ENCODE peak calls at places on chromosomes 5 and 9, in nine cellular contexts. W is coronary artery, V is cardiac fibroblast, U is B cell, H is heart right ventricle, X is nephron progenitor cell, L is D721Med, I is spleen, G is gastrocnemius medialis. F is an unnamed sample.

GRCh38 chr9:135649508-135649907 is 10.2 kb upstream of the GLT6D1 start:
- DNase-seq in W (no peak), V (no peak), U (no peak), H (no peak), X (no peak), L (no peak), I (no peak), G (no peak), F (no peak)

GRCh38 chr9:109487247-109487646 is 10.9 kb downstream of the PTPN3 start:
- DNase-seq in W (no peak), V (no peak), U (no peak), H (no peak), X (no peak), L (no peak), I (no peak), G (no peak), F (no peak)

GRCh38 chr9:105206821-105207699 is 37.4 kb upstream of the SLC44A1 start:
- DNase-seq in W (no peak), V (peak), U (no peak), H (no peak), X (no peak), L (no peak), I (no peak), G (peak), F (no peak)

GRCh38 chr5:180155331-180155881 is 53.6 kb downstream of the RASGEF1C start:
- DNase-seq in W (no peak), V (no peak), U (peak), H (no peak), X (no peak), L (peak), I (no peak), G (no peak), F (no peak)

GRCh38 chr9:130450344-130451003 is 5.7 kb downstream of the ASS1 start:
- DNase-seq in W (no peak), V (no peak), U (no peak), H (no peak), X (no peak), L (no peak), I (no peak), G (no peak), F (no peak)

GRCh38 chr9:132497731-132498130 is 84.7 kb upstream of the BARHL1 start:
- DNase-seq in W (no peak), V (no peak), U (no peak), H (no peak), X (no peak), L (no peak), I (no peak), G (no peak), F (no peak)

GRCh38 chr5:174575043-174575442 is 149.3 kb upstream of the MSX2 start:
- DNase-seq in W (no peak), V (no peak), U (no peak), H (no peak), X (no peak), L (no peak), I (no peak), G (no peak), F (no peak)

GRCh38 chr5:139147743-139148079 is 50.5 kb downstream of the SIL1 start:
- DNase-seq in W (no peak), V (peak), U (no peak), H (peak), X (no peak), L (no peak), I (no peak), G (peak), F (no peak)

GRCh38 chr5:81232449-81233079 is 558 bp upstream of the CKMT2 start:
- DNase-seq in W (peak), V (peak), U (no peak), H (peak), X (no peak), L (no peak), I (no peak), G (peak), F (no peak)

GRCh38 chr9:121246821-121247511 is 21.0 kb upstream of the GSN start:
- DNase-seq in W (no peak), V (peak), U (no peak), H (no peak), X (no peak), L (no peak), I (no peak), G (peak), F (no peak)

GRCh38 chr9:91426123-91426745 is 2.6 kb upstream of the NFIL3 start:
- DNase-seq in W (no peak), V (peak), U (peak), H (no peak), X (no peak), L (no peak), I (no peak), G (no peak), F (no peak)

GRCh38 chr9:131627846-131628820 is 82.8 kb downstream of the PRRT1B start:
- DNase-seq in W (peak), V (peak), U (peak), H (no peak), X (no peak), L (no peak), I (peak), G (peak), F (peak)

GRCh38 chr9:132241840-132242620 is 80.2 kb downstream of the NTNG2 start:
- DNase-seq in W (peak), V (peak), U (peak), H (peak), X (peak), L (no peak), I (peak), G (no peak), F (peak)

GRCh38 chr5:58122157-58122556 is 337.7 kb downstream of the PLK2 start:
- DNase-seq in W (no peak), V (no peak), U (no peak), H (no peak), X (no peak), L (no peak), I (no peak), G (no peak), F (no peak)

GRCh38 chr5:150153957-150154617 is 1.6 kb downstream of the PDGFRB start:
- DNase-seq in W (no peak), V (peak), U (no peak), H (peak), X (no peak), L (no peak), I (no peak), G (no peak), F (peak)

GRCh38 chr9:14256588-14256987 is 57.4 kb downstream of the NFIB start:
- DNase-seq in W (no peak), V (peak), U (no peak), H (no peak), X (no peak), L (no peak), I (no peak), G (peak), F (no peak)

GRCh38 chr9:21576331-21577189 is 94.4 kb upstream of the IFNE start:
- DNase-seq in W (no peak), V (peak), U (no peak), H (no peak), X (no peak), L (no peak), I (no peak), G (no peak), F (peak)

GRCh38 chr9:87445646-87446045 is 52.0 kb upstream of the DAPK1 start:
- DNase-seq in W (no peak), V (peak), U (peak), H (no peak), X (peak), L (no peak), I (no peak), G (peak), F (peak)

GRCh38 chr9:26219961-26220360 is 541.7 kb upstream of the TUSC1 start:
- DNase-seq in W (no peak), V (no peak), U (no peak), H (no peak), X (no peak), L (no peak), I (no peak), G (no peak), F (no peak)

GRCh38 chr9:132798817-132799790 is 79.0 kb downstream of the AK8 start:
- DNase-seq in W (no peak), V (peak), U (no peak), H (no peak), X (no peak), L (no peak), I (no peak), G (no peak), F (no peak)

GRCh38 chr5:173711466-173711865 is 95.0 kb upstream of the BOD1 start:
- DNase-seq in W (no peak), V (no peak), U (no peak), H (no peak), X (no peak), L (no peak), I (no peak), G (no peak), F (no peak)

GRCh38 chr9:96176901-96177718 is 124.9 kb downstream of the HSD17B3 start:
- DNase-seq in W (no peak), V (no peak), U (no peak), H (no peak), X (peak), L (peak), I (no peak), G (no peak), F (no peak)

GRCh38 chr5:137760294-137761019 is 6.3 kb upstream of the HNRNPA0 start:
- DNase-seq in W (no peak), V (no peak), U (no peak), H (no peak), X (no peak), L (no peak), I (no peak), G (no peak), F (no peak)

GRCh38 chr5:86890375-86890774 is 272.6 kb downstream of the COX7C start:
- DNase-seq in W (no peak), V (no peak), U (no peak), H (no peak), X (no peak), L (no peak), I (no peak), G (no peak), F (no peak)

GRCh38 chr9:105608685-105609598 is 51.0 kb downstream of the FKTN start:
- DNase-seq in W (no peak), V (peak), U (peak), H (no peak), X (no peak), L (no peak), I (no peak), G (no peak), F (no peak)

GRCh38 chr9:6230037-6230778 is 14.6 kb downstream of the IL33 start:
- DNase-seq in W (no peak), V (peak), U (no peak), H (no peak), X (no peak), L (no peak), I (no peak), G (no peak), F (no peak)

GRCh38 chr9:108688051-108688450 is 167.7 kb downstream of the ACTL7B start:
- DNase-seq in W (no peak), V (no peak), U (no peak), H (no peak), X (no peak), L (no peak), I (no peak), G (no peak), F (no peak)

GRCh38 chr5:153425914-153426313 is 64.6 kb upstream of the GRIA1 start:
- DNase-seq in W (no peak), V (no peak), U (no peak), H (no peak), X (no peak), L (no peak), I (no peak), G (no peak), F (peak)

GRCh38 chr5:124651663-124652513 is 94.6 kb downstream of the ZNF608 start:
- DNase-seq in W (peak), V (peak), U (peak), H (peak), X (peak), L (peak), I (peak), G (peak), F (peak)

GRCh38 chr9:117494401-117495130 is 79.7 kb upstream of the ASTN2 start:
- DNase-seq in W (no peak), V (no peak), U (no peak), H (no peak), X (no peak), L (no peak), I (no peak), G (no peak), F (no peak)

GRCh38 chr9:133531293-133531692 is 3.2 kb upstream of the ADAMTSL2 start:
- DNase-seq in W (no peak), V (no peak), U (no peak), H (no peak), X (no peak), L (no peak), I (no peak), G (no peak), F (no peak)

GRCh38 chr9:37908698-37909186 is 4.8 kb upstream of the SLC25A51 start:
- DNase-seq in W (peak), V (peak), U (no peak), H (no peak), X (no peak), L (no peak), I (peak), G (no peak), F (no peak)

GRCh38 chr5:108459661-108460170 is 77.8 kb upstream of the FBXL17 start:
- DNase-seq in W (no peak), V (no peak), U (no peak), H (no peak), X (no peak), L (no peak), I (no peak), G (no peak), F (no peak)

GRCh38 chr5:172858990-172859811 is 25.1 kb downstream of the ERGIC1 start:
- DNase-seq in W (peak), V (peak), U (no peak), H (peak), X (no peak), L (no peak), I (no peak), G (peak), F (no peak)

GRCh38 chr9:75628952-75629351 is 261.5 kb upstream of the PCSK5 start:
- DNase-seq in W (no peak), V (no peak), U (no peak), H (no peak), X (no peak), L (no peak), I (no peak), G (no peak), F (no peak)

GRCh38 chr5:11050596-11051304 is 289.7 kb upstream of the DAP start:
- DNase-seq in W (no peak), V (no peak), U (no peak), H (no peak), X (no peak), L (no peak), I (no peak), G (no peak), F (no peak)

GRCh38 chr5:138353550-138353893 is 1.0 kb downstream of the KDM3B start:
- DNase-seq in W (no peak), V (no peak), U (no peak), H (no peak), X (no peak), L (no peak), I (no peak), G (no peak), F (peak)

GRCh38 chr9:134099123-134099761 is 31.4 kb upstream of the BRD3 start:
- DNase-seq in W (no peak), V (peak), U (peak), H (no peak), X (peak), L (peak), I (no peak), G (peak), F (peak)

GRCh38 chr9:12813960-12814876 is 39.4 kb downstream of the LURAP1L start:
- DNase-seq in W (peak), V (peak), U (no peak), H (peak), X (no peak), L (no peak), I (no peak), G (peak), F (no peak)

DNA sequence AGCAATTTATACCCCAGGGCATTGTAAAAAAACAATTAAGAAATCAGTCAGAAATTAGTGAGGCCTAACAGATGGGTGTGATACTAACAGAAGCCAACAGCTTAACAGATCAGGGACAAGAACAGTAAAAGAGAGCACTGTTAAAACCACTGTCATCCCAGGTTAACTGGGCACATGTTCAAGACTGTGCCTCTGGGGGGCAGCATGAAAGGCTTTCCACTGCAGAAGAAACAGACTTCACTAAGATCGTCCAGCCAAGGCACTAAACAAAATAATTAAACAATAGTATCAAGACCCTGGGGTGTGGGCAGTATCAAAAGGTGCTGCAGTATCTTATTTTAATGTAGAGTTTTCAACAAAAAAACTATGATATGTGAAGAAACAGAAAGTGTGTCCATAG is 43.5 kb downstream of the FBN2 start:
- DNase-seq in W (no peak), V (no peak), U (no peak), H (no peak), X (no peak), L (no peak), I (no peak), G (no peak), F (no peak)
- TF ChIP-seq CTCF in W (no peak), V (peak), U (no peak), H (no peak), X (no peak), L (peak), I (no peak), G (no peak), F (no peak)

GRCh38 chr5:78364005-78364404 is 3.6 kb downstream of the SCAMP1 start:
- DNase-seq in W (no peak), V (peak), U (no peak), H (no peak), X (no peak), L (no peak), I (no peak), G (no peak), F (no peak)

GRCh38 chr5:78360674-78361225 is 333 bp downstream of the SCAMP1 start:
- DNase-seq in W (peak), V (no peak), U (peak), H (peak), X (peak), L (no peak), I (peak), G (peak), F (peak)

GRCh38 chr5:78362220-78362619 is 1.8 kb downstream of the SCAMP1 start:
- DNase-seq in W (no peak), V (no peak), U (no peak), H (no peak), X (no peak), L (no peak), I (no peak), G (no peak), F (no peak)

GRCh38 chr5:78359831-78360673 is at the start of gene SCAMP1:
- DNase-seq in W (peak), V (peak), U (peak), H (peak), X (peak), L (peak), I (peak), G (peak), F (peak)

DNA sequence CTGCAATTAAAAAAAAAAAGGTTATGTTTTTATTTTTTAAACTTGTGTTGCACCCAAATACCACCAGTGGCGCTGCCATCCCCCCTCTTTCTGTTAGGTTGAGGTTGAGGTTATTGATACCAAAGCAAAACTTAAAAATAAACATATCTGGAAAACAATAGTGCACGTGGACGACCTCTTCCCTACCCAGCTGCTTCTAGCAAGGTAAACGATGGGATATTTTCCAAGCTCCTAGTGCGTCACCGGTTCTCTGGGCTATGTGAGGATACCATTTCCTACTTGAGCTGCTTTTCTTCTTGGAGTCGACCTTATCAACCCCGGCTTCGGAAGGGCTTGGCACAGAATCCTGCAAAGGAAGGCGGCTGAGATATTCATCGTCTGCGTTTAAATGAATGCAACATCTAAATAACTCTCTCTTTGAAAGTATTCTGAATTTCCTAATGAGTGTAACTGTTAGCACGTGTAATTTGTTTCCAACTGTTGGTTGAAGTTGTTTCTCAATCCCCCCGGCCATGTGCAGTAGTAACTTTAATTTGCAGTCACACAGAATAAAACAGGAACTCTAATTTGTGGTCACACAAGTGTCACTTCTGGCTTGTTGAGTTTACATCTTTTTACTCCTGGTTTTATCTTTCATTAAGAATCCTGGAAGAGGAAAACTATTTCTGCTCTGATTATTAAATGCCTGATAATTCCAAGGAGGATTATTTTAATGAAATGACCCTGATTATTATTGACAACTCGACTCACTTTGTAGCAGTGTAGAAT is 993 bp downstream of the SCAMP1 start:
- DNase-seq in W (no peak), V (peak), U (peak), H (peak), X (peak), L (no peak), I (no peak), G (peak), F (no peak)
- TF ChIP-seq CTCF in W (no peak), V (peak), U (peak), H (no peak), X (no peak), L (no peak), I (peak), G (no peak), F (peak)

GRCh38 chr9:81848472-81848871 is 79.8 kb upstream of the SPATA31D4 start:
- DNase-seq in W (no peak), V (peak), U (no peak), H (no peak), X (no peak), L (no peak), I (no peak), G (no peak), F (no peak)
- TF ChIP-seq CTCF in W (peak), V (peak), U (no peak), H (peak), X (no peak), L (peak), I (peak), G (no peak), F (no peak)

GRCh38 chr5:134554319-134555222 is 29.1 kb downstream of the JADE2 start:
- DNase-seq in W (no peak), V (peak), U (peak), H (peak), X (no peak), L (no peak), I (no peak), G (peak), F (peak)
- TF ChIP-seq CTCF in W (no peak), V (peak), U (no peak), H (no peak), X (no peak), L (no peak), I (peak), G (no peak), F (no peak)

DNA sequence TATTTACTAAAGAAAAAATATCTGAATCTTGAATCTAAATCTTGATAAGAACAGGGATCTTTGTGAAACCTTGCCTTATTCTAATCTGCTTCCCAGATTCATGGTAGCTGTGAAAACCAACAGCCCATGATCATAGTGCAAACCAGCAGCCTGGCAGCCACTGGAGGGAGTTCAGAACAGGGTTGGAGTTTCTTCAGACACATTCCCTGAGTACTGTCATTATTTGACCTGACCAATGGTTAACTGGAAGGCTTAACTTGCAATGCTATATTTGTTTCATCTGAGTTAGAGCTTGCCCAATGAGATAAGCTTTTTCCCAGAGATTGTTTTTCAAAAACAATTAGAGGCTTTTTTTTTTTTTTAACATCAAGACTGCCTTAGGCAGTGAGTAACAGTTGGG is 47.8 kb downstream of the LOX start:
- DNase-seq in W (no peak), V (peak), U (no peak), H (no peak), X (no peak), L (no peak), I (no peak), G (no peak), F (no peak)
- TF ChIP-seq CTCF in W (no peak), V (no peak), U (no peak), H (no peak), X (no peak), L (no peak), I (no peak), G (no peak), F (no peak)

DNA sequence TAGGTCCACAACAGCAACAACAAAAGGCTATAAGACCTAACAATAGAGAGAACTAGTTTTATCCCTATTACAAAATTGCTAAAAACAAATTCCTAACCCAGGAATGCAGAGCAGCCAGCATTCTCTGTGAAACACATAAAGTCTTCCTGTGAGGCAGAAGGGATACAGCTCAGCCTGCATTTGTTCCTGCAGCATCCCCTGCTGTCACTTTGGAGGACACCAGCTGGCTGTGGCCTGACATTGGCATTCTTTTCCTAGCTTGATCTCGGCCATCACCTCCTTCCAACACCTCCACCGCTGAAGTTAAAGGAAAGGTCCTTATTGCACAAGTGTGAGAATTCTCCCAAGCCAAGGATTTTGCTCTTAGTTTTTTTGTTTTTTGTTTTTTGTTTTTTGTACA is 186.1 kb downstream of the SNCAIP start:
- DNase-seq in W (no peak), V (peak), U (no peak), H (no peak), X (peak), L (no peak), I (no peak), G (no peak), F (no peak)
- TF ChIP-seq CTCF in W (peak), V (peak), U (no peak), H (no peak), X (peak), L (peak), I (no peak), G (no peak), F (no peak)